ENCODE peak calls at places on chromosomes 11 and 22, in seven cellular contexts. N is fibroblast of mammary gland; T is activated CD8-positive, alpha-beta T cell treated with anti-CD3 and anti-CD28 coated beads for 36 hours; X is GM10248; Y is esophagus muscularis mucosa; F is thoracic aorta; D is stomach. B is an unnamed sample.

GRCh38 chr11:2987881-2988280 is 4.2 kb downstream of the NAP1L4 start:
- DNase-seq in N (no peak), T (peak), X (no peak), Y (no peak), F (no peak), D (no peak), B (no peak)

GRCh38 chr11:1260023-1260501 is 37.2 kb downstream of the MUC5B start:
- DNase-seq in N (peak), T (peak), X (peak), Y (no peak), F (no peak), D (peak), B (peak)

GRCh38 chr11:32830413-32830738 is 649 bp downstream of the PRRG4 start:
- DNase-seq in N (peak), T (no peak), X (no peak), Y (no peak), F (no peak), D (peak), B (peak)

GRCh38 chr11:77209663-77210062 is 81.6 kb downstream of the MYO7A start:
- DNase-seq in N (no peak), T (no peak), X (no peak), Y (no peak), F (no peak), D (no peak), B (no peak)

GRCh38 chr11:2869561-2870427 is 15.8 kb downstream of the CDKN1C start:
- DNase-seq in N (no peak), T (no peak), X (no peak), Y (no peak), F (no peak), D (no peak), B (no peak)

GRCh38 chr22:33270596-33270995 is 212.4 kb upstream of the SYN3 start:
- DNase-seq in N (no peak), T (no peak), X (no peak), Y (no peak), F (no peak), D (no peak), B (no peak)

GRCh38 chr11:63592975-63593395 is 21.2 kb downstream of the PLAAT3 start:
- DNase-seq in N (peak), T (no peak), X (no peak), Y (peak), F (no peak), D (no peak), B (no peak)

GRCh38 chr11:74683279-74683871 is 47.9 kb downstream of the CHRDL2 start:
- DNase-seq in N (no peak), T (peak), X (no peak), Y (no peak), F (no peak), D (peak), B (peak)

GRCh38 chr11:65316979-65317786 is 2.5 kb downstream of the CDC42EP2 start:
- DNase-seq in N (peak), T (no peak), X (no peak), Y (peak), F (no peak), D (peak), B (no peak)

GRCh38 chr11:95512682-95513081 is 276.9 kb downstream of the FAM76B start:
- DNase-seq in N (peak), T (no peak), X (no peak), Y (peak), F (no peak), D (no peak), B (no peak)

GRCh38 chr22:35421121-35421520 is 21.2 kb downstream of the MCM5 start:
- DNase-seq in N (no peak), T (no peak), X (no peak), Y (no peak), F (no peak), D (no peak), B (no peak)
- TF ChIP-seq CTCF in N (no peak), T (no peak), X (no peak), Y (no peak), F (no peak), D (no peak), B (no peak)

GRCh38 chr11:18769802-18770456 is 21.7 kb downstream of the PTPN5 start:
- DNase-seq in N (no peak), T (peak), X (peak), Y (no peak), F (no peak), D (no peak), B (peak)
- TF ChIP-seq CTCF in N (no peak), T (no peak), X (no peak), Y (no peak), F (no peak), D (no peak), B (no peak)

DNA sequence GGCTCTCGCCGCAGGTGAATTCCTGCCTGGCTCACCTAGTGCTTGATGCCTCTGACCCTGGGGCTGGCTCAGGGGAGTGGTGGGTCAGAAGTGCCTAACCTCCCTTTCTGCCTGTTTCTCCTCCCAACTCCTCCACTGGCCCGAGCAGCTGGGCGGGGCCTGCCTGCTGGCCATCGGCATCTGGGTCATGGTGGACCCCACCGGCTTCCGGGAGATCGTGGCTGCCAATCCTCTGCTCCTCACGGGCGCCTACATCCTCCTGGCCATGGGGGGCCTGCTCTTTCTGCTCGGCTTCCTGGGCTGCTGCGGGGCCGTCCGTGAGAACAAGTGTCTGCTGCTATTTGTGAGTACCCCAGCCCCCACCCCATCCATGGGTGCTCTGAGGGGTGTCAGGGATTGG is 41.1 kb downstream of the TP53I11 start:
- DNase-seq in N (no peak), T (no peak), X (no peak), Y (no peak), F (no peak), D (no peak), B (no peak)
- TF ChIP-seq CTCF in N (no peak), T (no peak), X (no peak), Y (no peak), F (no peak), D (no peak), B (no peak)

DNA sequence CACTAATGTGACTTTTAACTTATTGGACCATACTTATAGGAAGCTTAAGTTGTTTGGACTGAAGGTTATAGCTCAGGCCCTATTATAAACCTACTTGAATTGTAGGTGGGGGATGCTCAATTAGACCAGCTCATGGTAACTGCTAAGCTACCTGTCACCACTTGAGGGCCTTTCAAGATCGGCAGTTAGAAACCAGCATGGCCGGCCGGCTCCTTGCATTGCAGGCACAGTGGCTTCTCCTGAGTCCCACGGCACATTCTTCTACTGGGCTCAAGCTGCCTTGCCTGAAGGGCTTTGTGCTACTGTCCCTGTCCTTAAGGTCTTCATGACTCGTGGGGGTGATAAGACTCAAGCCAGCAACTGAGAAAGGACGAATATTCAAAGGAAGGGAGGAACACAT is 70.8 kb downstream of the TBC1D22A start:
- DNase-seq in N (no peak), T (no peak), X (no peak), Y (no peak), F (no peak), D (peak), B (no peak)
- TF ChIP-seq CTCF in N (no peak), T (no peak), X (no peak), Y (no peak), F (no peak), D (no peak), B (no peak)

GRCh38 chr22:21713428-21714058 is 22.1 kb downstream of the YPEL1 start:
- DNase-seq in N (no peak), T (no peak), X (no peak), Y (no peak), F (no peak), D (no peak), B (no peak)
- TF ChIP-seq CTCF in N (no peak), T (peak), X (no peak), Y (no peak), F (no peak), D (no peak), B (no peak)

B was measured in GM20000.